ENCODE peak calls at places on chromosomes 4 and X, in seven cellular contexts. Y is progenitor cell of endocrine pancreas, S is foreskin fibroblast, D is fibroblast of lung, C is WTC11, B is endothelial cell, K is ascending aorta. J is an unnamed sample.
A peak's percentile ranks its signal among the peaks of the same experiment; 100 is the strongest.

GRCh38 chr4:131644619-131645018 is 1504.5 kb upstream of the PCDH10 start:
- DNase-seq in B (peak; percentile 26), Y (no peak), S (peak; percentile 5), C (peak; percentile 65), D (peak; percentile 4), K (no peak), J (no peak)

GRCh38 chr4:26916195-26916594 is 55.6 kb downstream of the STIM2 start:
- DNase-seq in C (no peak), B (no peak), S (peak; percentile 27), Y (no peak), D (no peak), K (no peak), J (no peak)

GRCh38 chrX:134628663-134629062 is 29.6 kb downstream of the PLAC1 start:
- DNase-seq in Y (no peak), B (no peak), S (no peak), C (no peak), D (no peak), K (no peak), J (no peak)

GRCh38 chr4:8495803-8496202 is 55.2 kb downstream of the TRMT44 start:
- DNase-seq in C (no peak), Y (no peak), B (no peak), D (no peak), K (no peak), S (no peak), J (no peak)

GRCh38 chrX:50877310-50877709 is 33.2 kb upstream of the BMP15 start:
- DNase-seq in D (peak; percentile 71), Y (no peak), S (no peak), B (no peak), C (no peak), K (no peak), J (no peak)

GRCh38 chr4:90951037-90951436 is 823.8 kb downstream of the CCSER1 start:
- DNase-seq in B (no peak), S (no peak), K (no peak), D (peak; percentile 88), C (no peak), Y (no peak), J (no peak)

GRCh38 chrX:120315776-120316175 is 4.5 kb upstream of the TMEM255A start:
- DNase-seq in S (no peak), K (no peak), D (no peak), Y (no peak), B (no peak), C (no peak), J (no peak)

GRCh38 chr4:66489783-66490452 is 819.6 kb upstream of the EPHA5 start:
- DNase-seq in C (no peak), D (peak; percentile 92), K (no peak), S (no peak), Y (no peak), B (no peak), J (no peak)

GRCh38 chrX:153750126-153750774 is 13.8 kb upstream of the PLXNB3 start:
- DNase-seq in Y (no peak), K (no peak), D (no peak), S (no peak), B (no peak), C (no peak), J (no peak)

GRCh38 chr4:78818530-78818929 is 42.4 kb downstream of the BMP2K start:
- DNase-seq in D (peak; percentile 6), B (no peak), K (no peak), C (no peak), S (no peak), Y (no peak), J (no peak)

GRCh38 chrX:109782994-109783711 is 50.1 kb upstream of the ACSL4 start:
- DNase-seq in C (no peak), Y (no peak), D (no peak), K (no peak), S (peak; percentile 17), B (no peak), J (peak; percentile 37)

GRCh38 chrX:53374222-53374820 is 48.1 kb downstream of the SMC1A start:
- DNase-seq in K (no peak), S (peak; percentile 52), D (peak; percentile 32), B (no peak), Y (no peak), C (no peak), J (no peak)

GRCh38 chr4:115323106-115323684 is 209.8 kb upstream of the NDST4 start:
- DNase-seq in D (peak; percentile 20), K (no peak), S (no peak), Y (no peak), C (no peak), B (no peak), J (no peak)

GRCh38 chr4:100146756-100147155 is 43.5 kb downstream of the DDIT4L start:
- DNase-seq in D (no peak), B (no peak), K (no peak), C (no peak), S (no peak), Y (no peak), J (no peak)

GRCh38 chr4:151530783-151531182 is 121.8 kb downstream of the FHIP1A start:
- DNase-seq in C (no peak), S (peak; percentile 19), B (no peak), D (no peak), Y (no peak), K (no peak), J (no peak)

GRCh38 chr4:152039085-152039484 is 278.3 kb upstream of the GATB start:
- DNase-seq in Y (no peak), B (no peak), C (no peak), D (peak; percentile 89), K (no peak), S (no peak), J (no peak)

GRCh38 chrX:21659320-21659719 is 1.2 kb upstream of the KLHL34 start:
- DNase-seq in Y (no peak), K (no peak), C (no peak), S (no peak), B (no peak), D (no peak), J (no peak)

GRCh38 chr4:16443504-16444088 is 217.3 kb upstream of the TAPT1 start:
- DNase-seq in B (peak; percentile 9), K (no peak), D (peak; percentile 45), C (no peak), S (peak; percentile 64), Y (no peak), J (no peak)

GRCh38 chrX:141701081-141701480 is 2.5 kb upstream of the SPANXD start:
- DNase-seq in K (no peak), D (peak; percentile 64), B (no peak), S (no peak), C (no peak), Y (no peak), J (no peak)

GRCh38 chr4:10006604-10007435 is 14.5 kb downstream of the SLC2A9 start:
- DNase-seq in S (no peak), B (no peak), Y (no peak), D (peak; percentile 42), K (no peak), C (no peak), J (peak; percentile 57)

GRCh38 chr4:186021461-186022167 is 47.3 kb upstream of the TLR3 start:
- DNase-seq in D (peak; percentile 24), K (no peak), Y (no peak), B (peak; percentile 29), C (peak; percentile 73), S (peak; percentile 38), J (peak; percentile 4)

GRCh38 chrX:154531626-154532025 is 15.0 kb downstream of the G6PD start:
- DNase-seq in D (peak; percentile 77), K (no peak), B (no peak), Y (no peak), S (peak; percentile 41), C (no peak), J (no peak)

DNA sequence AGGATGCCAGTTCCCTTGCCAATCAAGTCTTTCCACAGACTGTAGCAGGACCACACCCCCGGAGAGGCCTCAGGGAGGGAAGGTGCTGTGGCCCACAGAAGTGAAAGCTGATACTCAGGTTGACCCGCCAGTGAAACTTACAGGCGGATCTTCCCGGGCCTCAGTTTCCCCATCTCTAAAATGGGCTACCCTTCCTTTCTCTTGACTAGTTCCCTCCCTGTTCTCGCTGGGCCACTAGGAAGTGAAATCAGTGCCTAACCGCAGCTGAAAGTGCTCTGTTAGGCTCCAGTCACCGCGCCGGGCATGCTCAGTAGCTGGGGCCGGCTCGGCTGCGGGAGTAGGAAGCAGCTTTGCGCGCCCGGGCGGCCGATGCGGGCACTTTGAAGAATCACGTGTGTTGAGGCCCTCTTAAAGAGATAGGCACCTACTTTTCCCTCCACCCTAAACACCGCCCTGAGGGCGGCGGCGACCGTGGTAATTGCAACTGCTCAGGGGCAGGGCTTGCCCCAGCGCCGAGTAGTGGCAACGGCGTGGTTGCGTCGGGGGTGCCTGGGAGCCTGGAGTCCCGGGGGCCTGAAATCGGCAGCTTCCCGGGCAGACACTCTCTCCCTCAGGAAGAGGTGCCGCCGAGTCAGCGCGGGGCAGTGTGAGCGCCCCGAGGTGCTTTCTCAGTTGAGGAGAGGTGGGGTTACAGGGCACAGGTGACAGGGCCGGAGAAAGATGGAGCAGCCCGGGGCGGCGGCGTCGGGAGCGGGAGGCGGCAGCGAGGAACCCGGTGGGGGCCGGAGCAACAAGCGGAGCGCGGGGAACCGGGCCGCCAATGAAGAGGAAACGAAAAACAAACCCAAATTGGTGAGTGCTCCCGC is at the start of gene DIAPH2:
- DNase-seq in D (peak; percentile 80), B (peak; percentile 62), K (peak; percentile 30), C (peak; percentile 71), S (peak; percentile 90), Y (peak; percentile 75), J (peak; percentile 82)
- TF ChIP-seq CTCF in D (no peak), B (no peak), K (no peak), C (no peak), S (no peak), Y (peak; percentile 39), J (no peak)

GRCh38 chrX:132740316-132741123 is 217.9 kb downstream of the HS6ST2 start:
- DNase-seq in Y (no peak), B (no peak), D (no peak), S (no peak), C (no peak), K (no peak), J (no peak)
- TF ChIP-seq CTCF in Y (peak; percentile 89), B (peak; percentile 75), D (peak; percentile 68), S (peak; percentile 43), C (peak; percentile 65), K (peak; percentile 17), J (peak; percentile 67)

GRCh38 chrX:20060961-20061868 is 55.5 kb downstream of the MAP7D2 start:
- DNase-seq in Y (no peak), B (no peak), C (no peak), D (no peak), K (no peak), S (no peak), J (no peak)

GRCh38 chrX:20061869-20062254 is 54.8 kb downstream of the MAP7D2 start:
- DNase-seq in K (no peak), B (no peak), C (no peak), Y (no peak), S (peak; percentile 55), D (peak; percentile 82), J (no peak)

GRCh38 chrX:20066968-20067708 is 49.6 kb downstream of the MAP7D2 start:
- DNase-seq in K (no peak), S (peak; percentile 63), D (peak; percentile 57), C (no peak), B (peak; percentile 7), Y (no peak), J (peak; percentile 23)

GRCh38 chrX:20063153-20063552 is 53.6 kb downstream of the MAP7D2 start:
- DNase-seq in Y (no peak), D (no peak), C (no peak), S (no peak), K (no peak), B (no peak), J (no peak)

GRCh38 chrX:20063716-20064351 is 52.9 kb downstream of the MAP7D2 start:
- DNase-seq in S (peak; percentile 13), D (no peak), K (no peak), C (peak; percentile 20), B (no peak), Y (no peak), J (peak; percentile 10)
- TF ChIP-seq CTCF in S (peak; percentile 25), D (peak; percentile 27), K (no peak), C (no peak), B (peak; percentile 29), Y (no peak), J (no peak)

GRCh38 chrX:103211012-103211715 is 3.7 kb upstream of the BEX4 start:
- DNase-seq in B (peak; percentile 45), K (no peak), S (peak; percentile 63), D (peak; percentile 29), C (peak; percentile 22), Y (no peak), J (peak; percentile 70)
- TF ChIP-seq CTCF in B (no peak), K (peak; percentile 39), S (peak; percentile 30), D (peak; percentile 57), C (peak; percentile 29), Y (peak; percentile 58), J (peak; percentile 48)